ENCODE peak calls at places on chromosomes 11 and 22, in seven cellular contexts. One of them, this sample, is unnamed.

GRCh38 chr22:46536559-46537220 is 730 bp downstream of the CELSR1 start:
- DNase-seq in fibroblast of lung: no peak
- DNase-seq in tibial artery: no peak
- DNase-seq in IMR-90: no peak
- DNase-seq in mucosa of descending colon: no peak
- DNase-seq in GM12865: no peak
- DNase-seq in ovary: no peak
- DNase-seq in this sample: no peak

GRCh38 chr11:41851743-41852142 is 392.3 kb upstream of the LRRC4C start:
- DNase-seq in ovary: no peak
- DNase-seq in tibial artery: no peak
- DNase-seq in fibroblast of lung: no peak
- DNase-seq in mucosa of descending colon: no peak
- DNase-seq in IMR-90: no peak
- DNase-seq in GM12865: no peak
- DNase-seq in this sample: no peak

GRCh38 chr11:85930879-85931366 is 75.7 kb downstream of the CCDC83 start:
- DNase-seq in GM12865: no peak
- DNase-seq in fibroblast of lung: no peak
- DNase-seq in IMR-90: no peak
- DNase-seq in mucosa of descending colon: no peak
- DNase-seq in tibial artery: no peak
- DNase-seq in ovary: no peak
- DNase-seq in this sample: no peak

GRCh38 chr11:69044111-69045013 is 4.4 kb upstream of the TPCN2 start:
- DNase-seq in IMR-90: peak; percentile 72
- DNase-seq in mucosa of descending colon: peak; percentile 62
- DNase-seq in GM12865: peak; percentile 29
- DNase-seq in ovary: peak; percentile 73
- DNase-seq in fibroblast of lung: peak; percentile 67
- DNase-seq in tibial artery: peak; percentile 91
- DNase-seq in this sample: peak; percentile 81

GRCh38 chr11:35714882-35715612 is 52.5 kb downstream of the TRIM44 start:
- DNase-seq in tibial artery: no peak
- DNase-seq in mucosa of descending colon: no peak
- DNase-seq in fibroblast of lung: peak; percentile 39
- DNase-seq in ovary: no peak
- DNase-seq in GM12865: peak; percentile 86
- DNase-seq in IMR-90: peak; percentile 76
- DNase-seq in this sample: no peak

GRCh38 chr11:59429924-59430516 is 3.8 kb upstream of the OR5A2 start:
- DNase-seq in ovary: no peak
- DNase-seq in fibroblast of lung: peak; percentile 22
- DNase-seq in tibial artery: no peak
- DNase-seq in IMR-90: peak; percentile 45
- DNase-seq in mucosa of descending colon: no peak
- DNase-seq in GM12865: peak; percentile 82
- DNase-seq in this sample: peak; percentile 12

GRCh38 chr22:38314140-38314991 is 2.9 kb downstream of the CSNK1E start:
- DNase-seq in IMR-90: peak; percentile 75
- DNase-seq in tibial artery: peak; percentile 69
- DNase-seq in mucosa of descending colon: no peak
- DNase-seq in GM12865: peak; percentile 55
- DNase-seq in ovary: no peak
- DNase-seq in fibroblast of lung: peak; percentile 55
- DNase-seq in this sample: no peak

GRCh38 chr22:46660604-46661201 is 40.5 kb downstream of the GRAMD4 start:
- DNase-seq in IMR-90: no peak
- DNase-seq in fibroblast of lung: no peak
- DNase-seq in tibial artery: no peak
- DNase-seq in ovary: no peak
- DNase-seq in mucosa of descending colon: peak; percentile 79
- DNase-seq in GM12865: no peak
- DNase-seq in this sample: no peak

GRCh38 chr22:46653596-46653995 is 33.4 kb downstream of the GRAMD4 start:
- DNase-seq in tibial artery: no peak
- DNase-seq in GM12865: peak; percentile 30
- DNase-seq in mucosa of descending colon: no peak
- DNase-seq in ovary: no peak
- DNase-seq in IMR-90: no peak
- DNase-seq in fibroblast of lung: no peak
- DNase-seq in this sample: no peak

GRCh38 chr11:11177156-11177808 is 175.8 kb downstream of the CSNK2A3 start:
- DNase-seq in IMR-90: no peak
- DNase-seq in mucosa of descending colon: no peak
- DNase-seq in tibial artery: no peak
- DNase-seq in fibroblast of lung: no peak
- DNase-seq in ovary: no peak
- DNase-seq in GM12865: no peak
- DNase-seq in this sample: no peak

GRCh38 chr11:111521132-111521531 is 6.6 kb downstream of the HOATZ start:
- DNase-seq in fibroblast of lung: peak; percentile 85
- DNase-seq in tibial artery: no peak
- DNase-seq in IMR-90: peak; percentile 34
- DNase-seq in ovary: no peak
- DNase-seq in GM12865: no peak
- DNase-seq in mucosa of descending colon: no peak
- DNase-seq in this sample: no peak

GRCh38 chr22:21446128-21446826 is 20.9 kb upstream of the TMEM191C start:
- DNase-seq in mucosa of descending colon: peak; percentile 37
- DNase-seq in IMR-90: no peak
- DNase-seq in ovary: no peak
- DNase-seq in fibroblast of lung: no peak
- DNase-seq in GM12865: no peak
- DNase-seq in tibial artery: peak; percentile 54
- DNase-seq in this sample: no peak

GRCh38 chr11:28585007-28585406 is 476.8 kb downstream of the METTL15 start:
- DNase-seq in GM12865: no peak
- DNase-seq in IMR-90: peak; percentile 84
- DNase-seq in fibroblast of lung: peak; percentile 65
- DNase-seq in mucosa of descending colon: no peak
- DNase-seq in tibial artery: no peak
- DNase-seq in ovary: no peak
- DNase-seq in this sample: no peak

GRCh38 chr11:119721129-119722120 is 7.6 kb downstream of the NECTIN1 start:
- DNase-seq in tibial artery: no peak
- DNase-seq in GM12865: no peak
- DNase-seq in IMR-90: no peak
- DNase-seq in mucosa of descending colon: no peak
- DNase-seq in ovary: no peak
- DNase-seq in fibroblast of lung: peak; percentile 39
- DNase-seq in this sample: no peak

GRCh38 chr11:117089685-117090084 is 8.5 kb downstream of the SIK3 start:
- DNase-seq in GM12865: peak; percentile 54
- DNase-seq in tibial artery: no peak
- DNase-seq in IMR-90: no peak
- DNase-seq in fibroblast of lung: peak; percentile 43
- DNase-seq in ovary: no peak
- DNase-seq in mucosa of descending colon: no peak
- DNase-seq in this sample: no peak

GRCh38 chr11:120055646-120056045 is 82.3 kb downstream of the TRIM29 start:
- DNase-seq in tibial artery: no peak
- DNase-seq in fibroblast of lung: peak; percentile 80
- DNase-seq in mucosa of descending colon: no peak
- DNase-seq in IMR-90: no peak
- DNase-seq in GM12865: no peak
- DNase-seq in ovary: no peak
- DNase-seq in this sample: peak; percentile 38

GRCh38 chr11:60165538-60165937 is 17.3 kb downstream of the MS4A6A start:
- DNase-seq in mucosa of descending colon: no peak
- DNase-seq in GM12865: peak; percentile 20
- DNase-seq in fibroblast of lung: no peak
- DNase-seq in IMR-90: no peak
- DNase-seq in ovary: no peak
- DNase-seq in tibial artery: no peak
- DNase-seq in this sample: no peak

GRCh38 chr11:106691807-106692365 is 326.4 kb downstream of the GUCY1A2 start:
- DNase-seq in ovary: no peak
- DNase-seq in GM12865: no peak
- DNase-seq in mucosa of descending colon: no peak
- DNase-seq in fibroblast of lung: peak; percentile 42
- DNase-seq in IMR-90: peak; percentile 77
- DNase-seq in tibial artery: no peak
- DNase-seq in this sample: no peak

GRCh38 chr11:61951484-61952135 is 1.5 kb downstream of the BEST1 start:
- DNase-seq in mucosa of descending colon: no peak
- DNase-seq in IMR-90: no peak
- DNase-seq in tibial artery: no peak
- DNase-seq in fibroblast of lung: no peak
- DNase-seq in GM12865: no peak
- DNase-seq in ovary: no peak
- DNase-seq in this sample: no peak

DNA sequence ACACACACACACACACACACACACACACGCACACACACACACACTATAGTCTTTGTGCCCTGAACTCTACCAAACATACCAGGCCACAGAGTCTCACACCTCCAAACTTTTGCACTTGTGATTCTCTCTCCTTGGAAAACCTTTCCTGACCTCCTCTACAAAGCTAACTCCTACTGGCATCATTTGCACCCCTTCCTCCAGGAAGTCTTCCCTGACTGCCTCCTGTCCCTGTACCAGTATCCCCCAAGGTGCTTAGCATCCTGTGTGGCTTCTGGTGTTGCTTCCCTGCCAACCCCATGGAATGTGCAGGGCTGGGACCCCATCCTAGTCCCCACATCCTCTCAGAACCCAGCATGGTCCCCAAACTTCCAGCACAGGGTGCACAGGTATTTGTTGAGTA is 8.9 kb downstream of the TPST2 start:
- DNase-seq in mucosa of descending colon: no peak
- DNase-seq in GM12865: no peak
- DNase-seq in ovary: no peak
- DNase-seq in tibial artery: no peak
- DNase-seq in fibroblast of lung: no peak
- DNase-seq in IMR-90: no peak
- DNase-seq in this sample: no peak
- TF ChIP-seq CTCF in mucosa of descending colon: no peak
- TF ChIP-seq CTCF in GM12865: no peak
- TF ChIP-seq CTCF in ovary: no peak
- TF ChIP-seq CTCF in tibial artery: no peak
- TF ChIP-seq CTCF in fibroblast of lung: no peak
- TF ChIP-seq CTCF in IMR-90: no peak
- TF ChIP-seq CTCF in this sample: no peak

GRCh38 chr11:64882243-64882642 is 3.8 kb upstream of the EHD1 start:
- DNase-seq in IMR-90: no peak
- DNase-seq in fibroblast of lung: no peak
- DNase-seq in GM12865: no peak
- DNase-seq in tibial artery: no peak
- DNase-seq in ovary: no peak
- DNase-seq in mucosa of descending colon: no peak
- DNase-seq in this sample: no peak

GRCh38 chr11:64879226-64879900 is 942 bp upstream of the EHD1 start:
- DNase-seq in fibroblast of lung: no peak
- DNase-seq in GM12865: peak; percentile 48
- DNase-seq in IMR-90: no peak
- DNase-seq in ovary: no peak
- DNase-seq in mucosa of descending colon: no peak
- DNase-seq in tibial artery: peak; percentile 76
- DNase-seq in this sample: no peak

GRCh38 chr11:64878494-64879225 is at the start of gene EHD1:
- DNase-seq in IMR-90: peak; percentile 96
- DNase-seq in fibroblast of lung: peak; percentile 90
- DNase-seq in tibial artery: peak; percentile 99
- DNase-seq in mucosa of descending colon: peak; percentile 99
- DNase-seq in ovary: peak; percentile 100
- DNase-seq in GM12865: peak; percentile 100
- DNase-seq in this sample: peak; percentile 93

GRCh38 chr11:64881476-64881875 is 3.1 kb upstream of the EHD1 start:
- DNase-seq in ovary: no peak
- DNase-seq in tibial artery: no peak
- DNase-seq in fibroblast of lung: no peak
- DNase-seq in GM12865: no peak
- DNase-seq in mucosa of descending colon: no peak
- DNase-seq in IMR-90: no peak
- DNase-seq in this sample: no peak

DNA sequence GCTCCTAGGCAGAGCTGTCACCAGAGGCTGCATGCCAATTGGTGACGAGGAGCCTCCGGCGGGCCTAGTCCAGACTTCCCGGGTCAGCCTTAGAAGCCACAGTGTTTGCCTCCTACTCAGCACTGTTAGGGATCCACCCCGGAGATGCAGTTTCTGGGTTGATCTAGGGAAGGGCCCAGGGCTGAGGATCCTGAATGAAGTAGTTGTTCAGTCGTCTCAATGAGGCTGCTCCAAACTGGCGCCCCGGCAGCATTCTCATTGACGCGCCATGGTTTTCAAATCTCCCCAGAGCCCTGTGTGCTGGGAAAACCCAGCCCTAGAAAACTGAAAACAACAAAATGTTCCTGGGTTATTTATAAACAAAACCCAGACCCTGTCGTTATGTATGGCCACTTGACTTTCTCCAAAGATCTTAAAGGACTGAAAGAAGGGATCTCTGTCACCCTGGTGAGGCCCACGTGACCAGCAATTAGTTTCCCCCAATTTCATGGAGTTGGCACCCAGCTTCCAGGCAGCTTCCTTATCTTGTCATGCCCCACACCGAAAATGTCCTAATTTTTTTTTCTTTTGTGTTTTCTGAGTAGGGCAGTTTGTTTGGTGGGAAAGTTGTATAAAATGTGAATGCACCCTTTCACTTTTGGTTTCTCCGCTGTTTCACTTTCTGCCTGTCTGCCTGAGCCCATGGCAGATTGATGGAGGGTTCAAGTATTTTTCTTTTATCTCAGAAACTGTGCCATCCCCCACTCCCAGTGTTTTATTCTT is 2.0 kb upstream of the EHD1 start:
- DNase-seq in IMR-90: no peak
- DNase-seq in fibroblast of lung: no peak
- DNase-seq in ovary: no peak
- DNase-seq in mucosa of descending colon: no peak
- DNase-seq in tibial artery: peak; percentile 68
- DNase-seq in GM12865: peak; percentile 64
- DNase-seq in this sample: no peak
- H3K4me3 ChIP-seq in IMR-90: no peak overlapping the region
- H3K4me3 ChIP-seq in fibroblast of lung: no peak overlapping the region
- H3K4me3 ChIP-seq in ovary: no peak overlapping the region
- H3K4me3 ChIP-seq in mucosa of descending colon: no peak overlapping the region
- H3K4me3 ChIP-seq in tibial artery: no peak overlapping the region
- H3K4me3 ChIP-seq in GM12865: peak overlapping the region; percentile 88
- H3K4me3 ChIP-seq in this sample: no peak overlapping the region

GRCh38 chr11:100525635-100526034 is 161.5 kb upstream of the ARHGAP42 start:
- DNase-seq in tibial artery: no peak
- DNase-seq in GM12865: peak; percentile 10
- DNase-seq in ovary: no peak
- DNase-seq in IMR-90: no peak
- DNase-seq in fibroblast of lung: no peak
- DNase-seq in mucosa of descending colon: no peak
- DNase-seq in this sample: no peak
- TF ChIP-seq CTCF in tibial artery: no peak
- TF ChIP-seq CTCF in GM12865: peak; percentile 41
- TF ChIP-seq CTCF in ovary: no peak
- TF ChIP-seq CTCF in IMR-90: peak; percentile 27
- TF ChIP-seq CTCF in fibroblast of lung: peak; percentile 14
- TF ChIP-seq CTCF in mucosa of descending colon: no peak
- TF ChIP-seq CTCF in this sample: no peak

DNA sequence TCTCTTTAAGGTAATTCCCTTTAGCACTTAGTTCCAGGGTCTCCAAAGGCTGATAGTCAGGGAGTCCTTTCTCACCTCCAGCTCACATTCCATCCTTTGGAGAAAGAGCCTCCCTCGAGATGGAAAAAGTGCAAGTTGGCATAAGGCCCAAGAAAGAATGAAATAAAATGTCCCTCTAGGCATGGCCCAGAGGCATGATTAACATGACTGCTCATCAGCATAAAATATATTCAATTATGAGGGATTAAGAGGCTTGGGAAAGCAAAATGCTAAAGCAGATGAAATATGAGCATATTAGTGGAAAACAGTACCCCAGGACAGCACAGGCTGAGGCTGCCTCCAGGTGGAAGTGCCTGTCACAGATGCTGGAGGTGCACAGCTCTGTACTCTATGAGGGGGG is 347.8 kb upstream of the PLET1 start:
- DNase-seq in mucosa of descending colon: no peak
- DNase-seq in GM12865: no peak
- DNase-seq in ovary: no peak
- DNase-seq in IMR-90: no peak
- DNase-seq in tibial artery: no peak
- DNase-seq in fibroblast of lung: no peak
- DNase-seq in this sample: no peak
- H3K4me3 ChIP-seq in mucosa of descending colon: no peak overlapping the region
- H3K4me3 ChIP-seq in GM12865: no peak overlapping the region
- H3K4me3 ChIP-seq in ovary: no peak overlapping the region
- H3K4me3 ChIP-seq in IMR-90: no peak overlapping the region
- H3K4me3 ChIP-seq in tibial artery: no peak overlapping the region
- H3K4me3 ChIP-seq in fibroblast of lung: no peak overlapping the region
- H3K4me3 ChIP-seq in this sample: no peak overlapping the region